ENCODE peak calls at places on chromosome 7, in eight cellular contexts. X is AG09319; E is BE2C; U is tibial nerve; G is lower leg skin; M is cardiac fibroblast; J is activated effector memory CD4-positive, alpha-beta T cell treated with anti-CD3 and anti-CD28 coated beads, Interleukin-2, amount 50 U/mL, for 16 hours; Z is OCI-LY7. I is an unnamed sample.

GRCh38 chr7:5596046-5596895 is 172.6 kb upstream of the TNRC18 start:
- DNase-seq in X (peak; percentile 81), E (peak; percentile 90), U (peak; percentile 73), G (peak; percentile 91), M (peak; percentile 95), J (peak; percentile 87), Z (peak; percentile 13), I (peak; percentile 93)

GRCh38 chr7:28629216-28629848 is 217.0 kb downstream of the CREB5 start:
- DNase-seq in X (no peak), E (no peak), U (no peak), G (no peak), M (peak; percentile 72), J (no peak), Z (no peak), I (peak; percentile 23)

GRCh38 chr7:133056370-133057238 is 25.3 kb downstream of the CHCHD3 start:
- DNase-seq in X (no peak), E (no peak), U (no peak), G (no peak), M (no peak), J (no peak), Z (no peak), I (no peak)

GRCh38 chr7:143126146-143126545 is 5.7 kb upstream of the PIP start:
- DNase-seq in X (peak; percentile 3), E (no peak), U (no peak), G (no peak), M (peak; percentile 80), J (no peak), Z (no peak), I (no peak)

GRCh38 chr7:10299384-10299783 is 674.3 kb upstream of the PHF14 start:
- DNase-seq in X (no peak), E (no peak), U (no peak), G (no peak), M (no peak), J (no peak), Z (no peak), I (no peak)

GRCh38 chr7:6536899-6537298 is 14.4 kb downstream of the GRID2IP start:
- DNase-seq in X (no peak), E (peak; percentile 79), U (no peak), G (no peak), M (no peak), J (no peak), Z (no peak), I (no peak)

GRCh38 chr7:98872328-98872924 is 2.6 kb upstream of the TMEM130 start:
- DNase-seq in X (no peak), E (peak; percentile 58), U (no peak), G (no peak), M (peak; percentile 36), J (peak; percentile 64), Z (peak; percentile 77), I (no peak)

GRCh38 chr7:929311-929711 is 25.2 kb downstream of the ADAP1 start:
- DNase-seq in X (no peak), E (no peak), U (no peak), G (no peak), M (peak; percentile 48), J (peak; percentile 27), Z (no peak), I (no peak)

GRCh38 chr7:110291430-110291829 is 799.5 kb upstream of the LRRN3 start:
- DNase-seq in X (no peak), E (no peak), U (no peak), G (no peak), M (no peak), J (no peak), Z (no peak), I (no peak)

I was measured in left cardiac atrium.